ENCODE peak calls at places on chromosome 16, in nine cellular contexts. One of them, this sample, is unnamed. For H3K36me3, the result is how much of the 10 kb centered on the place peaks cover.

GRCh38 chr16:89525146-89525913 is 17.1 kb downstream of the SPG7 start:
- DNase-seq in PC-3: no peak
- DNase-seq in transverse colon: peak
- DNase-seq in left ventricle myocardium inferior: peak
- DNase-seq in fibroblast of lung: no peak
- DNase-seq in IMR-90: no peak
- DNase-seq in thoracic aorta: no peak
- DNase-seq in stomach: no peak
- DNase-seq in body of pancreas: no peak
- DNase-seq in this sample: no peak

GRCh38 chr16:84751241-84751640 is 51.4 kb downstream of the USP10 start:
- DNase-seq in body of pancreas: no peak
- DNase-seq in IMR-90: no peak
- DNase-seq in transverse colon: peak
- DNase-seq in stomach: no peak
- DNase-seq in left ventricle myocardium inferior: no peak
- DNase-seq in PC-3: no peak
- DNase-seq in fibroblast of lung: no peak
- DNase-seq in thoracic aorta: no peak
- DNase-seq in this sample: no peak

GRCh38 chr16:89972244-89973234 is 24.0 kb downstream of the DEF8 start:
- DNase-seq in stomach: peak
- DNase-seq in fibroblast of lung: peak
- DNase-seq in transverse colon: peak
- DNase-seq in thoracic aorta: peak
- DNase-seq in PC-3: peak
- DNase-seq in IMR-90: peak
- DNase-seq in left ventricle myocardium inferior: peak
- DNase-seq in body of pancreas: peak
- DNase-seq in this sample: peak

GRCh38 chr16:51657844-51658243 is 506.8 kb upstream of the SALL1 start:
- DNase-seq in stomach: peak
- DNase-seq in PC-3: no peak
- DNase-seq in fibroblast of lung: no peak
- DNase-seq in left ventricle myocardium inferior: no peak
- DNase-seq in body of pancreas: peak
- DNase-seq in thoracic aorta: no peak
- DNase-seq in transverse colon: no peak
- DNase-seq in IMR-90: no peak
- DNase-seq in this sample: no peak

GRCh38 chr16:85612191-85612800 is 826 bp upstream of the GSE1 start:
- DNase-seq in IMR-90: peak
- DNase-seq in stomach: peak
- DNase-seq in fibroblast of lung: peak
- DNase-seq in PC-3: peak
- DNase-seq in body of pancreas: peak
- DNase-seq in thoracic aorta: peak
- DNase-seq in left ventricle myocardium inferior: peak
- DNase-seq in transverse colon: peak
- DNase-seq in this sample: peak

GRCh38 chr16:62190426-62190825 is 154.2 kb upstream of the CDH8 start:
- DNase-seq in stomach: no peak
- DNase-seq in IMR-90: no peak
- DNase-seq in body of pancreas: no peak
- DNase-seq in PC-3: peak
- DNase-seq in transverse colon: no peak
- DNase-seq in thoracic aorta: no peak
- DNase-seq in fibroblast of lung: peak
- DNase-seq in left ventricle myocardium inferior: no peak
- DNase-seq in this sample: no peak

GRCh38 chr16:88939814-88940195 is 37.2 kb downstream of the CBFA2T3 start:
- DNase-seq in fibroblast of lung: no peak
- DNase-seq in transverse colon: no peak
- DNase-seq in PC-3: no peak
- DNase-seq in body of pancreas: no peak
- DNase-seq in left ventricle myocardium inferior: peak
- DNase-seq in thoracic aorta: no peak
- DNase-seq in IMR-90: no peak
- DNase-seq in stomach: no peak
- DNase-seq in this sample: no peak

GRCh38 chr16:67541391-67542263 is 13.0 kb downstream of the RIPOR1 start:
- DNase-seq in PC-3: peak
- DNase-seq in stomach: no peak
- DNase-seq in left ventricle myocardium inferior: peak
- DNase-seq in fibroblast of lung: peak
- DNase-seq in transverse colon: peak
- DNase-seq in body of pancreas: peak
- DNase-seq in thoracic aorta: no peak
- DNase-seq in IMR-90: peak
- DNase-seq in this sample: no peak

GRCh38 chr16:2152695-2153506 is 2.7 kb upstream of the TRAF7 start:
- DNase-seq in thoracic aorta: no peak
- DNase-seq in left ventricle myocardium inferior: no peak
- DNase-seq in transverse colon: peak
- DNase-seq in stomach: peak
- DNase-seq in IMR-90: no peak
- DNase-seq in fibroblast of lung: peak
- DNase-seq in body of pancreas: peak
- DNase-seq in PC-3: peak
- DNase-seq in this sample: peak

DNA sequence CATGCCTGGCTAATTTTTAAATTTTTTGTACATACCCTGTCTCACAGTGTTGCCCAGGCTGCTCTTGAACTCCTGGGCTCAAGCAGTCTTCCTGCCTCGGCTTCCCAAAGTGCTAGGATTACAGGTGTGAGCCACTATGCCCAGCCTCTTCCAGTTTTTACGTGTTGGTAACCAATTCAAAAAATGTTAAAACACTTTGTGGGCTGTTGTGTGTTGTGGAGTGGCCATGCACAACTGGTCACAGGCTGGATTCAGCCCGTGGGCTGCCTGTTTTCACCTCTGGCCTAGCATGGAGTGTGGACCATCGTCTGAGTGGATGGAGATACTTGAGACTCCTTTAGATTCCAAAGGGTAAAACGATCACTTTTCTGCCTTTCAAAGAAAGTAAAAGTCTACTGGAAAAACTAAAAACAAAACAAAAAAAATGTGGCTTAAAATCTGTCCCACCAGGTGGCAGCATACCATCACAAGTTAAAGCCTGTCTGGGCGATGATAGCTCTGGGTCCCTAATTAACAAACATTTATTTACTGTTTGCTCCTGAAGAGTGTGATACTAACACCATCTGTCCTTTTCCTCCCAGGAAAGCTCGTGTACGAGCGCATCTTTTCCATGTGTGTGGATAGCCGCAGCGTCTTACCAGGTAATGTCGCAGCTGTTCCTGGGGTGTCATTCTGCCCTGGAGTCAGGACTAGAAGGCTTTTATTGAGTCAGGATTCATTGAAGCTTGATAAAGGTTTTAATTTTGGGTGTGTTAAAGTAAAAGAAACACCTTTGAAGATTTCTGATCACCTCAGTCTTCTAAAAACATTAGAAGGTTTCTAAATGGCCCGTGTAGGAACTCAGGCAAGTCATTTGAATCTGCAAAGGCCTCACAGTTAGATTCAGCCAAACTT is 45.8 kb downstream of the VPS35L start:
- DNase-seq in transverse colon: peak
- DNase-seq in left ventricle myocardium inferior: no peak
- DNase-seq in thoracic aorta: no peak
- DNase-seq in fibroblast of lung: peak
- DNase-seq in body of pancreas: peak
- DNase-seq in PC-3: peak
- DNase-seq in IMR-90: peak
- DNase-seq in stomach: no peak
- DNase-seq in this sample: peak
- TF ChIP-seq CTCF in transverse colon: peak
- TF ChIP-seq CTCF in left ventricle myocardium inferior: peak
- TF ChIP-seq CTCF in thoracic aorta: peak
- TF ChIP-seq CTCF in fibroblast of lung: peak
- TF ChIP-seq CTCF in body of pancreas: peak
- TF ChIP-seq CTCF in PC-3: peak
- TF ChIP-seq CTCF in IMR-90: peak
- TF ChIP-seq CTCF in stomach: peak
- TF ChIP-seq CTCF in this sample: peak

GRCh38 chr16:3734758-3735221 is 17.5 kb upstream of the TRAP1 start:
- DNase-seq in stomach: no peak
- DNase-seq in left ventricle myocardium inferior: no peak
- DNase-seq in PC-3: no peak
- DNase-seq in transverse colon: no peak
- DNase-seq in fibroblast of lung: no peak
- DNase-seq in body of pancreas: no peak
- DNase-seq in IMR-90: no peak
- DNase-seq in thoracic aorta: no peak
- DNase-seq in this sample: no peak

GRCh38 chr16:3737181-3737580 is 19.9 kb upstream of the TRAP1 start:
- DNase-seq in PC-3: no peak
- DNase-seq in left ventricle myocardium inferior: no peak
- DNase-seq in transverse colon: no peak
- DNase-seq in fibroblast of lung: no peak
- DNase-seq in IMR-90: no peak
- DNase-seq in stomach: no peak
- DNase-seq in body of pancreas: no peak
- DNase-seq in thoracic aorta: no peak
- DNase-seq in this sample: no peak

GRCh38 chr16:3734084-3734757 is 16.9 kb upstream of the TRAP1 start:
- DNase-seq in thoracic aorta: no peak
- DNase-seq in left ventricle myocardium inferior: no peak
- DNase-seq in fibroblast of lung: no peak
- DNase-seq in stomach: no peak
- DNase-seq in body of pancreas: no peak
- DNase-seq in IMR-90: no peak
- DNase-seq in PC-3: no peak
- DNase-seq in transverse colon: no peak
- DNase-seq in this sample: no peak

GRCh38 chr16:3735541-3735940 is 18.2 kb upstream of the TRAP1 start:
- DNase-seq in transverse colon: no peak
- DNase-seq in thoracic aorta: no peak
- DNase-seq in stomach: no peak
- DNase-seq in body of pancreas: no peak
- DNase-seq in fibroblast of lung: no peak
- DNase-seq in left ventricle myocardium inferior: no peak
- DNase-seq in IMR-90: no peak
- DNase-seq in PC-3: no peak
- DNase-seq in this sample: no peak

GRCh38 chr16:3736116-3736515 is 18.8 kb upstream of the TRAP1 start:
- DNase-seq in fibroblast of lung: no peak
- DNase-seq in stomach: no peak
- DNase-seq in IMR-90: no peak
- DNase-seq in transverse colon: no peak
- DNase-seq in body of pancreas: no peak
- DNase-seq in thoracic aorta: no peak
- DNase-seq in PC-3: no peak
- DNase-seq in left ventricle myocardium inferior: no peak
- DNase-seq in this sample: no peak
- H3K36me3 ChIP-seq in fibroblast of lung: half or more
- H3K36me3 ChIP-seq in stomach: half or more
- H3K36me3 ChIP-seq in IMR-90: half or more
- H3K36me3 ChIP-seq in transverse colon: half or more
- H3K36me3 ChIP-seq in body of pancreas: under half
- H3K36me3 ChIP-seq in thoracic aorta: half or more
- H3K36me3 ChIP-seq in PC-3: under half
- H3K36me3 ChIP-seq in left ventricle myocardium inferior: half or more
- H3K36me3 ChIP-seq in this sample: half or more

GRCh38 chr16:56203052-56203451 is 11.8 kb downstream of the GNAO1 start:
- DNase-seq in thoracic aorta: no peak
- DNase-seq in PC-3: no peak
- DNase-seq in transverse colon: peak
- DNase-seq in stomach: no peak
- DNase-seq in body of pancreas: no peak
- DNase-seq in left ventricle myocardium inferior: no peak
- DNase-seq in IMR-90: peak
- DNase-seq in fibroblast of lung: peak
- DNase-seq in this sample: peak
- H3K4me3 ChIP-seq in thoracic aorta: no peak
- H3K4me3 ChIP-seq in PC-3: no peak
- H3K4me3 ChIP-seq in transverse colon: no peak
- H3K4me3 ChIP-seq in stomach: no peak
- H3K4me3 ChIP-seq in body of pancreas: no peak
- H3K4me3 ChIP-seq in left ventricle myocardium inferior: no peak
- H3K4me3 ChIP-seq in IMR-90: no peak
- H3K4me3 ChIP-seq in fibroblast of lung: no peak
- H3K4me3 ChIP-seq in this sample: no peak

DNA sequence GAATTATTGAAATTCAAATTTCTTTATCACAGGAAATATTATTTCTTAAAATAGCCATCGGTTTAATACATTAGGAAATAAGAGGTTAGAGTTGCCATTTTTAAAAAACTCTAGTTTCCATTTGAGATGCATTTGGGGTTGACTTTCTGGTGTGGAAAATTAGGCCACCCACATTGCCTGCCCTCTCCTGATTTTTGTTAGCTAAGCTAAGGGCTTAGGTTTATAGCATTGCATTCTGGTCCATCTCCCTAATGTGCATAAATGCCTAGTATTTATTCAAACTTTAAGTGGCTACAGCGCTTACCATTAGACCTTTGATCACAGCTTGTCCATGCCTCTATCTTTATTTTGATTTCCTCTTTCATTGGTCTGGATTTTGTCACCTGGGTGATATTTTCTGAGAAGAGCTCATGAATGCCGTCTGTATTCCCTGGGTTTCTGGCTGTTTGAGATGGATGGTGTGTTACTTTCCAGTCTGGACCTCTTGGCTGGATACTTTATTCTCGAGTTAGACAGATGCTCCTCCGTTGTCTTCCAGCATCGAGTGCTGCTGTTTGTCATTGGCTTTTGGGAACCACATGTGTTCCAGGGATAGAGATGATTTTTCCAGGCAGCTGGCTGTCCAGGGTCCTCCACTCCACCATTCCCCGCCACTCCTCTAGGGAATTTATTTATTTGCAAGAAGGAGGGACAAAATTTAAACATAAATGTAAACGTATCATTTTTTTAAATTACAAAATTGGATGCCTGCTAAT is 120.3 kb downstream of the KATNIP start:
- DNase-seq in IMR-90: no peak
- DNase-seq in body of pancreas: no peak
- DNase-seq in stomach: no peak
- DNase-seq in thoracic aorta: no peak
- DNase-seq in transverse colon: no peak
- DNase-seq in fibroblast of lung: no peak
- DNase-seq in left ventricle myocardium inferior: no peak
- DNase-seq in PC-3: no peak
- DNase-seq in this sample: no peak
- TF ChIP-seq CTCF in IMR-90: no peak
- TF ChIP-seq CTCF in body of pancreas: no peak
- TF ChIP-seq CTCF in stomach: no peak
- TF ChIP-seq CTCF in thoracic aorta: no peak
- TF ChIP-seq CTCF in transverse colon: no peak
- TF ChIP-seq CTCF in fibroblast of lung: no peak
- TF ChIP-seq CTCF in left ventricle myocardium inferior: no peak
- TF ChIP-seq CTCF in PC-3: no peak
- TF ChIP-seq CTCF in this sample: no peak

This sample was measured in BE2C.